ENCODE peak calls at places on chromosomes 4 and X, in seven cellular contexts. L is AG20443; X is iris pigment epithelial cell; J is NCI-H1048; R is stimulated activated CD8-positive, alpha-beta memory T cell treated with anti-CD3 and anti-CD28 coated beads, Interleukin-15, amount 100 ng/mL, for 24 hours; P is HFFc6; G is SHP77. U is an unnamed sample.

GRCh38 chrX:151543706-151544105 is 19.8 kb upstream of the PASD1 start:
- DNase-seq in L (no peak), X (peak), J (no peak), R (no peak), P (no peak), G (no peak), U (no peak)

GRCh38 chr4:161767116-161767515 is 396.7 kb downstream of the FSTL5 start:
- DNase-seq in L (no peak), X (peak), J (no peak), R (no peak), P (no peak), G (no peak), U (no peak)

GRCh38 chr4:14165253-14165942 is 537.9 kb upstream of the BOD1L1 start:
- DNase-seq in L (no peak), X (no peak), J (no peak), R (no peak), P (no peak), G (no peak), U (no peak)

GRCh38 chr4:2366252-2367192 is 51.9 kb downstream of the ZFYVE28 start:
- DNase-seq in L (no peak), X (peak), J (no peak), R (no peak), P (no peak), G (no peak), U (no peak)

GRCh38 chr4:742742-743311 is 37.2 kb downstream of the PCGF3 start:
- DNase-seq in L (peak), X (peak), J (peak), R (peak), P (peak), G (peak), U (peak)

GRCh38 chrX:22194207-22194606 is 78.5 kb upstream of the CBLL2 start:
- DNase-seq in L (no peak), X (no peak), J (no peak), R (no peak), P (no peak), G (no peak), U (no peak)

GRCh38 chr4:47109379-47109778 is 78.0 kb downstream of the GABRB1 start:
- DNase-seq in L (no peak), X (no peak), J (no peak), R (no peak), P (no peak), G (no peak), U (no peak)

GRCh38 chrX:135421537-135421931 is 210 bp upstream of the SMIM10L2A start:
- DNase-seq in L (peak), X (peak), J (peak), R (peak), P (no peak), G (peak), U (peak)

GRCh38 chr4:174172274-174172673 is 111.2 kb downstream of the FBXO8 start:
- DNase-seq in L (no peak), X (no peak), J (no peak), R (no peak), P (no peak), G (no peak), U (no peak)

GRCh38 chr4:1090465-1091440 is 22.6 kb downstream of the RNF212 start:
- DNase-seq in L (no peak), X (no peak), J (no peak), R (no peak), P (no peak), G (no peak), U (no peak)

GRCh38 chr4:102759835-102760644 is 728 bp downstream of the MANBA start:
- DNase-seq in L (peak), X (peak), J (no peak), R (no peak), P (peak), G (no peak), U (no peak)

GRCh38 chrX:12360389-12360788 is 222.1 kb downstream of the FRMPD4 start:
- DNase-seq in L (peak), X (peak), J (no peak), R (no peak), P (peak), G (no peak), U (no peak)

GRCh38 chr4:158818595-158818994 is 49.8 kb downstream of the FNIP2 start:
- DNase-seq in L (no peak), X (no peak), J (no peak), R (no peak), P (no peak), G (no peak), U (no peak)

GRCh38 chr4:180745019-180745418 is 1498.2 kb upstream of the TENM3 start:
- DNase-seq in L (no peak), X (no peak), J (no peak), R (no peak), P (no peak), G (no peak), U (no peak)

GRCh38 chrX:9464435-9465371 is at the start of gene TBL1X:
- DNase-seq in L (peak), X (peak), J (no peak), R (peak), P (peak), G (peak), U (peak)

GRCh38 chrX:36650622-36651021 is 357.5 kb upstream of the FAM47C start:
- DNase-seq in L (no peak), X (no peak), J (no peak), R (no peak), P (no peak), G (no peak), U (no peak)

GRCh38 chr4:2047781-2048581 is 11.1 kb upstream of the NAT8L start:
- DNase-seq in L (no peak), X (no peak), J (no peak), R (no peak), P (no peak), G (no peak), U (no peak)

GRCh38 chr4:162322054-162322453 is 158.3 kb upstream of the FSTL5 start:
- DNase-seq in L (no peak), X (no peak), J (no peak), R (no peak), P (no peak), G (no peak), U (no peak)

GRCh38 chr4:186149872-186150271 is 41.5 kb upstream of the CYP4V2 start:
- DNase-seq in L (peak), X (peak), J (no peak), R (no peak), P (no peak), G (peak), U (no peak)

U was measured in NCI-H2107.